ENCODE peak calls at places on chromosomes 11 and 22, in four cellular contexts. I is A549, P is K562, A is HepG2. L is an unnamed sample.
A peak's percentile ranks its signal among the peaks of the same experiment; 100 is the strongest.

GRCh38 chr22:33896154-33896800 is 24.0 kb downstream of the LARGE1 start:
- DNase-seq in I (no peak), P (no peak), A (no peak), L (no peak)

GRCh38 chr11:64967376-64967775 is 4.5 kb downstream of the MAJIN start:
- DNase-seq in I (no peak), P (no peak), A (no peak), L (no peak)

GRCh38 chr11:118953265-118953664 is 2.8 kb upstream of the UPK2 start:
- DNase-seq in I (peak; percentile 22), P (peak; percentile 42), A (no peak), L (peak; percentile 73)

GRCh38 chr11:15770798-15771414 is 585.4 kb downstream of the SOX6 start:
- DNase-seq in I (peak; percentile 36), P (peak; percentile 57), A (peak; percentile 25), L (peak; percentile 77)

GRCh38 chr22:25149014-25149413 is 50.6 kb upstream of the CRYBB3 start:
- DNase-seq in I (no peak), P (no peak), A (no peak), L (no peak)

GRCh38 chr11:105935791-105936190 is 86.2 kb downstream of the MSANTD4 start:
- DNase-seq in I (no peak), P (no peak), A (no peak), L (no peak)

GRCh38 chr11:120339394-120339890 is 3.2 kb downstream of the ARHGEF12 start:
- DNase-seq in I (no peak), P (peak; percentile 90), A (peak; percentile 40), L (no peak)

GRCh38 chr22:24236656-24237055 is 8.2 kb downstream of the GGT5 start:
- DNase-seq in I (no peak), P (no peak), A (no peak), L (no peak)

DNA sequence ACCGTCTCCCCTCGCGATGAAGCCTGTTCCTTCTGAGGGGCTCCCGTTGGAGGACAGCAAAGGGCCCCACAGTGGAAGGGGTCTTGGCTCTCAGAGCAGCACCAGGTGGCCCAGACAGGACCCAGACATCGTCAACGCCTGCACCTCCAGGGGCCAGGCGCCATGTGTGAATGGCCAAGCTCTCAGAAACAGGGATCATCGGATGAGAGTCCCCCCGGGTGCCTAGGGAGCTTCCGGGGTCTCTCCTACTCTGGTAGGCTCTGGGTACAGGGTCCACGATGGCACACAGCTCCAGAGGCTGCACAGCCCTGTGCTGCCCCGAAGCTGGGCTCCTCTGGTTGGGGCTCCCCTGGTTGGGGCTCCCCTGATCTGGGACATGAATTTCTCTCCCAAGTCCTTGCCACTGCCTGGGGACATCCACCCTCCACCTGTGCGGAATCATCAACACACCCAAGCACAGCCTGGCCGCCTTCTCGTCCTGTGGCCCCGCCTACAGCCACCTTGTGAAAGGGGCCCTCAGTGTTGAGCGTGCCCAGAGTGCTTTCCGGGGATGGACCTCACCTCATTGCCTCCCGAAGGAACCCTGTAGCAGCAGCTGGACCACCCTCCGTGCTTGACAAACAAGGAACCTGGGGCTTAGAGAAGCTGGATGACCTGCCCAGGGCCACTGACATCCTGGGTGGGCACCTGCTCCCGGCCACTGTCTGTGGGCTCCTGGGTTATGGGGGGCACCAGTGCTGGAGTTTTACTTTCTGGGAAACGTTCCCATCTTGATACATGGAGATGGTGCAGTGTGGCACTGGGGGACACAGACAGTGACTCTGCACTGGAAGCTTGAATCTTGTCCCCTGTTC is 928.9 kb downstream of the BRD1 start:
- DNase-seq in I (no peak), P (no peak), A (no peak), L (no peak)
- TF ChIP-seq NR3C1 in I (no peak), P (no peak), A (no peak), L (no peak)

GRCh38 chr11:116472661-116473060 is 300.1 kb downstream of the BUD13 start:
- DNase-seq in I (no peak), P (no peak), A (no peak), L (no peak)
- TF ChIP-seq NR3C1 in I (no peak), P (no peak), A (no peak), L (no peak)

GRCh38 chr11:75691804-75692203 is 23.0 kb upstream of the MAP6 start:
- DNase-seq in I (no peak), P (no peak), A (no peak), L (no peak)

DNA sequence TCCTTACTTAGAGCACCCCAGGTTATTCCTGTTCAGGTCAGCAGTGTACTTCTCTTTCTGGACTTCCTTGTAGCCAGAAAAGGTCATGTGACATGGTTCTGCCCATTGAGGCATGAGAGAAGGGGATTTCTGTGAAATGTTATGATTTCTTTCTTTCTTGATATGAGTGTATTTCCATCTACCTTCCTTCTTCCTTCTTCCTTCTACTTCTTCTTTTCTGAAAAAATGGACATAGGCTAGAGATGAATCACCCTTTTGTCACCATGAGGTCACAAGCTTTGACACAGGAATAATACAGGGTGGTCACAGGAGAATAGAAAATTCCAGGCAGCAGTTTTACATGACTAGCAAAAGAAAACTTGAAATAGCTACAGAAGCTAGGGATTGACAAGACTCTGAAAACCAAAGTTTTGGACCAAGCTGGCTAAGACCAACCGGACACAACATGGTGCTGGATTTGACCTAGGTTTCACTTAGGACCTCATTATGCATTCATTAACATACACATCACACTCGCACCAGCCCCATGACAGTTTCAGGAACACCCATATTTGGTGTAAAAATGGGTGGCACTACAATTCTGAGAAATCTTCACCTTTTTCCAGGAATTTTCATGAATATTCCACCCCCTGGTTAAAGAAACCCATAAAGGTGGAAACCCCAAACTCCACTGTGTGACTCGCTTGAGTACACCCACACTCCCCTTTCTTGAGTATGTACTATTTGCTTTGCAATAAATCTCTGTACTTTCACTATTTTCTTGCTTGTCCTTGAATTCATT is 21.2 kb upstream of the MAP6 start:
- DNase-seq in I (no peak), P (no peak), A (no peak), L (no peak)
- TF ChIP-seq NR3C1 in I (no peak), P (no peak), A (no peak), L (no peak)

GRCh38 chr22:37317698-37318210 is 35.4 kb downstream of the CYTH4 start:
- DNase-seq in I (no peak), P (no peak), A (no peak), L (no peak)

GRCh38 chr22:37321288-37321687 is 39.0 kb downstream of the CYTH4 start:
- DNase-seq in I (no peak), P (no peak), A (peak; percentile 62), L (no peak)

GRCh38 chr22:37320726-37321286 is 38.5 kb downstream of the CYTH4 start:
- DNase-seq in I (no peak), P (no peak), A (no peak), L (no peak)

GRCh38 chr22:37318255-37319109 is 36.2 kb downstream of the CYTH4 start:
- DNase-seq in I (no peak), P (no peak), A (no peak), L (no peak)

DNA sequence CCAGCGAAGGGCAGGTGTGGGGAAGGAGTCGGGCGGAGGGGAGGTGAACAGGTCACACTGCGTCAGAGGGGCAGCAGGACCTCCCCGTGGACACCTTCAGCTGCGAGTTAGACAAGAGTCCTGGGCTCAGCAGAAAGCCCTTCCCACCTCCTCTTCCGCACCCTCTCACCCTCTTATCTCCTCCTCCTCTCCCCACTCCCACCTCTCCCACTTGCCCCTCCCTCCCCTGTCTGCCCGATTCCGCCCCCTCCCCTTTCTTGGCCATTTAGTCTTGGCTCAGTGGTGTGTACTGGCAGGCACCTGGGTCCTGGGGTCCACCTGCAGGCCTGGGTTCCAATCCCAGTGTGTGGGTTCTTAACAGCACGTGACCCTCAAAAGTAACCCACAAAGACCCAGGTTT is 37.2 kb downstream of the CYTH4 start:
- DNase-seq in I (no peak), P (no peak), A (no peak), L (no peak)
- TF ChIP-seq NR3C1 in I (no peak), P (no peak), A (no peak), L (no peak)

L was measured in WTC11.